ENCODE peak calls at places on chromosomes 6 and 20, in eight cellular contexts. One of them, this sample, is unnamed.
A peak's percentile ranks its signal among the peaks of the same experiment; 100 is the strongest.

GRCh38 chr20:39909447-39909846 is 779.6 kb downstream of the MAFB start:
- DNase-seq in GM10248: peak; percentile 13
- DNase-seq in renal cortical epithelial cell: no peak
- DNase-seq in HFFc6: no peak
- DNase-seq in GM23248: no peak
- DNase-seq in IMR-90: no peak
- DNase-seq in CD8-positive, alpha-beta memory T cell: no peak
- DNase-seq in NCI-H146: no peak
- DNase-seq in this sample: peak; percentile 9

GRCh38 chr6:132675002-132675401 is 16.0 kb upstream of the TAAR1 start:
- DNase-seq in CD8-positive, alpha-beta memory T cell: no peak
- DNase-seq in renal cortical epithelial cell: no peak
- DNase-seq in IMR-90: no peak
- DNase-seq in HFFc6: no peak
- DNase-seq in NCI-H146: no peak
- DNase-seq in GM23248: no peak
- DNase-seq in GM10248: no peak
- DNase-seq in this sample: no peak

GRCh38 chr6:45741437-45742166 is 274.1 kb downstream of the CLIC5 start:
- DNase-seq in CD8-positive, alpha-beta memory T cell: no peak
- DNase-seq in HFFc6: no peak
- DNase-seq in GM10248: peak; percentile 27
- DNase-seq in NCI-H146: no peak
- DNase-seq in renal cortical epithelial cell: no peak
- DNase-seq in GM23248: peak; percentile 45
- DNase-seq in IMR-90: peak; percentile 44
- DNase-seq in this sample: no peak

GRCh38 chr20:45595235-45595634 is 16.2 kb upstream of the WFDC8 start:
- DNase-seq in GM23248: no peak
- DNase-seq in IMR-90: no peak
- DNase-seq in renal cortical epithelial cell: no peak
- DNase-seq in GM10248: no peak
- DNase-seq in CD8-positive, alpha-beta memory T cell: no peak
- DNase-seq in NCI-H146: no peak
- DNase-seq in HFFc6: no peak
- DNase-seq in this sample: no peak

GRCh38 chr6:80094017-80094416 is 12.5 kb upstream of the BCKDHB start:
- DNase-seq in CD8-positive, alpha-beta memory T cell: peak; percentile 21
- DNase-seq in renal cortical epithelial cell: peak; percentile 14
- DNase-seq in NCI-H146: no peak
- DNase-seq in GM10248: peak; percentile 26
- DNase-seq in IMR-90: peak; percentile 21
- DNase-seq in HFFc6: peak; percentile 18
- DNase-seq in GM23248: peak; percentile 57
- DNase-seq in this sample: no peak

GRCh38 chr6:149087898-149088297 is 229.6 kb upstream of the TAB2 start:
- DNase-seq in NCI-H146: no peak
- DNase-seq in renal cortical epithelial cell: no peak
- DNase-seq in HFFc6: no peak
- DNase-seq in IMR-90: no peak
- DNase-seq in GM23248: no peak
- DNase-seq in GM10248: no peak
- DNase-seq in CD8-positive, alpha-beta memory T cell: no peak
- DNase-seq in this sample: peak; percentile 22

GRCh38 chr6:74041420-74041819 is 345.4 kb downstream of the CD109 start:
- DNase-seq in IMR-90: no peak
- DNase-seq in GM23248: no peak
- DNase-seq in NCI-H146: no peak
- DNase-seq in renal cortical epithelial cell: no peak
- DNase-seq in HFFc6: no peak
- DNase-seq in CD8-positive, alpha-beta memory T cell: no peak
- DNase-seq in GM10248: no peak
- DNase-seq in this sample: no peak

GRCh38 chr20:6714202-6714800 is 53.2 kb upstream of the BMP2 start:
- DNase-seq in GM10248: no peak
- DNase-seq in IMR-90: no peak
- DNase-seq in GM23248: no peak
- DNase-seq in renal cortical epithelial cell: peak; percentile 35
- DNase-seq in CD8-positive, alpha-beta memory T cell: no peak
- DNase-seq in HFFc6: no peak
- DNase-seq in NCI-H146: peak; percentile 10
- DNase-seq in this sample: peak; percentile 65

GRCh38 chr20:63255911-63256704 is 1.8 kb upstream of the NKAIN4 start:
- DNase-seq in GM10248: no peak
- DNase-seq in CD8-positive, alpha-beta memory T cell: no peak
- DNase-seq in IMR-90: no peak
- DNase-seq in HFFc6: no peak
- DNase-seq in renal cortical epithelial cell: no peak
- DNase-seq in NCI-H146: peak; percentile 22
- DNase-seq in GM23248: no peak
- DNase-seq in this sample: no peak

GRCh38 chr6:161379828-161380598 is 106.2 kb upstream of the AGPAT4 start:
- DNase-seq in HFFc6: no peak
- DNase-seq in CD8-positive, alpha-beta memory T cell: no peak
- DNase-seq in IMR-90: peak; percentile 21
- DNase-seq in GM10248: no peak
- DNase-seq in GM23248: peak; percentile 23
- DNase-seq in NCI-H146: no peak
- DNase-seq in renal cortical epithelial cell: peak; percentile 31
- DNase-seq in this sample: no peak

GRCh38 chr6:116139917-116140316 is 14.0 kb upstream of the COL10A1 start:
- DNase-seq in HFFc6: no peak
- DNase-seq in CD8-positive, alpha-beta memory T cell: no peak
- DNase-seq in IMR-90: no peak
- DNase-seq in GM23248: no peak
- DNase-seq in NCI-H146: no peak
- DNase-seq in GM10248: no peak
- DNase-seq in renal cortical epithelial cell: no peak
- DNase-seq in this sample: peak; percentile 2

GRCh38 chr6:41546475-41546865 is 289 bp downstream of the FOXP4 start:
- DNase-seq in renal cortical epithelial cell: no peak
- DNase-seq in GM23248: peak; percentile 66
- DNase-seq in HFFc6: no peak
- DNase-seq in CD8-positive, alpha-beta memory T cell: no peak
- DNase-seq in GM10248: no peak
- DNase-seq in NCI-H146: no peak
- DNase-seq in IMR-90: no peak
- DNase-seq in this sample: no peak

This sample was measured in thyroid gland.